ENCODE peak calls at places on chromosomes 16 and 17, in eight cellular contexts. D is germinal center; O is GM04504; K is activated T-helper 9 cell treated with anti-CD3 and anti-CD28 coated beads, Interleukin-2, amount 50 U/mL, for 16 hours; X is HFF-Myc; T is GOT3; A is PC-3; P is EL. E is an unnamed sample.

GRCh38 chr17:40092581-40092980 is 7.8 kb downstream of the NR1D1 start:
- DNase-seq in T (no peak), D (no peak), O (no peak), X (no peak), A (no peak), P (no peak), K (no peak), E (no peak)

GRCh38 chr16:3562914-3563480 is 14.2 kb downstream of the NLRC3 start:
- DNase-seq in X (no peak), D (no peak), A (no peak), K (no peak), T (no peak), O (no peak), P (no peak), E (no peak)

GRCh38 chr16:69787883-69788282 is 25.8 kb downstream of the WWP2 start:
- DNase-seq in A (no peak), D (no peak), X (no peak), O (no peak), K (no peak), T (no peak), P (no peak), E (no peak)

GRCh38 chr17:63948521-63948920 is 16.4 kb upstream of the CD79B start:
- DNase-seq in D (no peak), X (no peak), T (no peak), K (no peak), O (no peak), P (no peak), A (no peak), E (no peak)

GRCh38 chr16:9102379-9102778 is 10.9 kb downstream of the HAPSTR1 start:
- DNase-seq in D (no peak), K (no peak), A (peak; percentile 22), P (peak; percentile 93), T (no peak), O (peak; percentile 68), X (no peak), E (no peak)

GRCh38 chr16:89232107-89232506 is 14.6 kb downstream of the ZNF778 start:
- DNase-seq in O (no peak), K (no peak), X (no peak), T (no peak), D (no peak), P (no peak), A (no peak), E (no peak)

GRCh38 chr16:84228321-84228838 is 11.4 kb downstream of the KCNG4 start:
- DNase-seq in K (no peak), D (no peak), T (peak; percentile 58), A (peak; percentile 77), X (peak; percentile 61), P (peak; percentile 95), O (peak; percentile 83), E (peak; percentile 85)

GRCh38 chr16:66563574-66564334 is 2.5 kb upstream of the CMTM1 start:
- DNase-seq in O (no peak), T (no peak), P (no peak), X (no peak), K (no peak), A (no peak), D (no peak), E (no peak)

GRCh38 chr17:2361361-2361760 is 24.1 kb downstream of the SGSM2 start:
- DNase-seq in A (no peak), T (no peak), P (no peak), D (no peak), X (no peak), O (no peak), K (no peak), E (no peak)

GRCh38 chr16:72355561-72355960 is 183.6 kb upstream of the PMFBP1 start:
- DNase-seq in A (no peak), X (no peak), K (no peak), P (no peak), T (no peak), D (no peak), O (peak; percentile 5), E (no peak)

GRCh38 chr17:80151333-80151732 is 4.4 kb upstream of the EIF4A3 start:
- DNase-seq in P (peak; percentile 68), O (peak; percentile 48), T (no peak), K (no peak), A (no peak), D (no peak), X (no peak), E (no peak)

GRCh38 chr17:55709440-55709839 is 13.2 kb downstream of the TMEM100 start:
- DNase-seq in P (no peak), T (no peak), A (no peak), X (no peak), K (no peak), D (no peak), O (no peak), E (no peak)

GRCh38 chr16:8872967-8873865 is 4.4 kb upstream of the CARHSP1 start:
- DNase-seq in O (no peak), T (no peak), D (no peak), K (no peak), P (no peak), X (no peak), A (no peak), E (no peak)

GRCh38 chr17:43368740-43369506 is 29.9 kb upstream of the ARL4D start:
- DNase-seq in P (peak; percentile 83), K (peak; percentile 50), A (peak; percentile 38), D (peak; percentile 47), T (peak; percentile 42), X (no peak), O (peak; percentile 67), E (peak; percentile 52)

GRCh38 chr17:9363440-9364350 is 211.9 kb downstream of the STX8 start:
- DNase-seq in P (peak; percentile 72), T (no peak), D (no peak), O (no peak), X (no peak), K (no peak), A (peak; percentile 50), E (no peak)

GRCh38 chr17:18877104-18877503 is 19.2 kb downstream of the PRPSAP2 start:
- DNase-seq in O (no peak), P (peak; percentile 77), X (no peak), D (no peak), T (no peak), A (peak; percentile 79), K (no peak), E (no peak)

GRCh38 chr17:81277938-81278693 is 17.0 kb downstream of the SLC38A10 start:
- DNase-seq in P (no peak), A (no peak), X (no peak), O (no peak), D (no peak), K (no peak), T (no peak), E (no peak)